ENCODE peak calls at places on chromosome 14, in six cellular contexts. S is brain microvascular endothelial cell, X is hepatocyte, K is fibroblast of lung, Z is bronchial epithelial cell, W is thoracic aorta. Y is an unnamed sample. For H3K27me3, the result is how much of the 10 kb centered on the place peaks cover.

GRCh38 chr14:23520899-23521521 is 30.6 kb downstream of the ZFHX2 start:
- DNase-seq in S (no peak), X (no peak), K (no peak), Z (no peak), W (no peak), Y (no peak)

GRCh38 chr14:70032447-70032846 is 153.2 kb downstream of the SMOC1 start:
- DNase-seq in S (no peak), X (no peak), K (no peak), Z (peak), W (no peak), Y (peak)

GRCh38 chr14:80973918-80974317 is 18.5 kb downstream of the TSHR start:
- DNase-seq in S (no peak), X (no peak), K (no peak), Z (no peak), W (no peak), Y (no peak)

GRCh38 chr14:95382747-95383146 is 63.0 kb upstream of the CLMN start:
- DNase-seq in S (no peak), X (no peak), K (no peak), Z (no peak), W (no peak), Y (no peak)

GRCh38 chr14:103185051-103186027 is 62.1 kb downstream of the TNFAIP2 start:
- DNase-seq in S (no peak), X (peak), K (peak), Z (peak), W (no peak), Y (no peak)

GRCh38 chr14:30298266-30298795 is 260.6 kb upstream of the G2E3 start:
- DNase-seq in S (no peak), X (no peak), K (no peak), Z (peak), W (no peak), Y (no peak)

GRCh38 chr14:33794791-33795300 is 156.0 kb downstream of the EGLN3 start:
- DNase-seq in S (no peak), X (no peak), K (no peak), Z (peak), W (no peak), Y (no peak)

GRCh38 chr14:99036594-99037293 is 235.3 kb downstream of the BCL11B start:
- DNase-seq in S (no peak), X (no peak), K (no peak), Z (no peak), W (no peak), Y (no peak)

GRCh38 chr14:65226824-65227604 is 124.7 kb upstream of the MAX start:
- DNase-seq in S (no peak), X (peak), K (peak), Z (peak), W (no peak), Y (peak)

GRCh38 chr14:87529081-87529480 is 463.9 kb downstream of the GALC start:
- DNase-seq in S (no peak), X (no peak), K (no peak), Z (no peak), W (no peak), Y (no peak)

GRCh38 chr14:69803753-69804152 is 6.7 kb upstream of the SLC10A1 start:
- DNase-seq in S (no peak), X (no peak), K (no peak), Z (peak), W (no peak), Y (no peak)

GRCh38 chr14:35576260-35576659 is 42.3 kb downstream of the INSM2 start:
- DNase-seq in S (peak), X (peak), K (no peak), Z (peak), W (no peak), Y (no peak)

DNA sequence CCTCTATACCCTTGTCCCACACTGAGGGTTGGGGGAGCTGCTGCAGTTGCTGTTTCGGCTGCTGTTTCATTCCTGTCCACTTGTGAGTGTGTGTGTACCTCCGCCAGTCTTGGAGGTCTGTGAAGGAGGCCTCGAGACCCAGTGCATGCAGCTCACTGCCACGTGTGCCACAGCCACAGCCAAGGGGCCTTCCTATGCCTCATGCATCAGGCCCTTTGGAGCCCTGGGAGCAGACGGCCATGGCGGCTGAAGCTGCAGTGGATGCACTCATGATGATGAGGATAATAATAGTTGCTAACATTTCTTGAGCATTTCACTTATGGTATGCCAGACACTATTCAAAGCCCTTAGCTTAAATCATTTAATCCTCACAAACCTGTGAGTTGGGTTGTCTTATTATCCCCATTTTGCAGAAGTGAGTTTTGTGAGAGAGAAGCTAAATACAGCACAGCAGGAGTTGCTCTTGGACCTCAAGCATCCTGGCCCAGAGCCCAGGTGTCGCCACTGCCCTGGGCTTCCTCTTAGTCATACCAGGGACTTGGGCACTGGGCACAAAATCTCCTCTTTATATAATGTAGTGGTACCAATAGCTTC is 156.6 kb downstream of the PRKCH start:
- DNase-seq in S (peak), X (no peak), K (peak), Z (no peak), W (no peak), Y (no peak)
- H3K4me3 ChIP-seq in S (no peak), X (no peak), K (no peak), Z (no peak), W (peak), Y (no peak)

GRCh38 chr14:96586921-96587822 is 85.0 kb downstream of the PAPOLA start:
- DNase-seq in S (no peak), X (no peak), K (peak), Z (no peak), W (no peak), Y (no peak)
- H3K27me3 ChIP-seq in S (under half), X (under half), K (under half), Z (under half), W (under half), Y (under half)

DNA sequence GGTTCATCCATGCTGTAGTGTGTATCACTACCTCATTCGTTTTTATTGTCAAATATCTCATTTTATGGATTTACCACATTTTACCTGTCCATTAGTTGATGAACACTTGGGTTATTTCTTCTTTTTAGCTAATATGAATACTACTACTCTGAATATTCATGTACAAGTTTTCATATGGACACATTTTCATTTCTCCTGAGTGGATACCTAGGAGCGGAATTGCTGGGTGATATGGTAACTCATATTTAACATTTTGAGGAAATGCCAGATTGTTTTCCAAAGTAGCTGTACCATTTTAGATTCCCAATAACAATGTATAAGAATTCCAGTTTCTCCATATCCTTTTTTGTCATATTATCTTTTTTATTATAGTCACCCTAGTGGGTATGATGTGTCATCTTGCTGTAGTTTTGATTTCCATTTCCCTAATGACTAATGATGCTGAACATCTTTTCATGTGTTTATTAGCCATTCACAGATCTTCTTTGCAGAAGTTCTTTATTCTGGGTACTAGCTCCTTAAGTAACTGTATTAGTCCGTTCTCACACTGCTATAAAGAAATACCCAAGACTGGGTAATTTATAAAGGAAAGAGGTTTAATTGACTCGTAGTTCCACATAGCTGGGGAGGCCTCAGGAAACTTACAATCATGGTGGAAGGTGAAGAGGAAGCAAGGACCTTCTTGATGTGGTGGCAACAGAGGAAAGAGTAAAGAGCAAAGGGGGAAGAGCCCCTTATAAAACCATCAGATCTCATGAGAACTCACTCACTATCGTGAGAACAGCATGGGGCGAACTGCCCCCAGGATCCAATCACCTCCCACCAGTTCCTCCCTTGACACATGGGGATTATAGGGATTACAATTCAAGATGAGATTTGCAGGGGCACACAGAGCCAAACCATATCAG is 11.9 kb downstream of the NRDE2 start:
- DNase-seq in S (no peak), X (no peak), K (no peak), Z (no peak), W (no peak), Y (no peak)
- H3K4me3 ChIP-seq in S (no peak), X (no peak), K (no peak), Z (no peak), W (no peak), Y (no peak)

GRCh38 chr14:67525389-67525788 is 7.7 kb upstream of the PLEKHH1 start:
- DNase-seq in S (no peak), X (no peak), K (no peak), Z (no peak), W (no peak), Y (no peak)
- H3K27me3 ChIP-seq in S (under half), X (under half), K (under half), Z (under half), W (under half), Y (under half)

GRCh38 chr14:54567634-54568561 is 970 bp downstream of the SAMD4A start:
- DNase-seq in S (peak), X (peak), K (peak), Z (peak), W (no peak), Y (peak)

GRCh38 chr14:54567224-54567633 is 301 bp downstream of the SAMD4A start:
- DNase-seq in S (no peak), X (peak), K (no peak), Z (no peak), W (no peak), Y (peak)

GRCh38 chr14:54570047-54570446 is 3.1 kb downstream of the SAMD4A start:
- DNase-seq in S (no peak), X (no peak), K (no peak), Z (no peak), W (no peak), Y (no peak)

GRCh38 chr14:54570651-54571415 is 3.9 kb downstream of the SAMD4A start:
- DNase-seq in S (peak), X (no peak), K (peak), Z (peak), W (no peak), Y (no peak)

DNA sequence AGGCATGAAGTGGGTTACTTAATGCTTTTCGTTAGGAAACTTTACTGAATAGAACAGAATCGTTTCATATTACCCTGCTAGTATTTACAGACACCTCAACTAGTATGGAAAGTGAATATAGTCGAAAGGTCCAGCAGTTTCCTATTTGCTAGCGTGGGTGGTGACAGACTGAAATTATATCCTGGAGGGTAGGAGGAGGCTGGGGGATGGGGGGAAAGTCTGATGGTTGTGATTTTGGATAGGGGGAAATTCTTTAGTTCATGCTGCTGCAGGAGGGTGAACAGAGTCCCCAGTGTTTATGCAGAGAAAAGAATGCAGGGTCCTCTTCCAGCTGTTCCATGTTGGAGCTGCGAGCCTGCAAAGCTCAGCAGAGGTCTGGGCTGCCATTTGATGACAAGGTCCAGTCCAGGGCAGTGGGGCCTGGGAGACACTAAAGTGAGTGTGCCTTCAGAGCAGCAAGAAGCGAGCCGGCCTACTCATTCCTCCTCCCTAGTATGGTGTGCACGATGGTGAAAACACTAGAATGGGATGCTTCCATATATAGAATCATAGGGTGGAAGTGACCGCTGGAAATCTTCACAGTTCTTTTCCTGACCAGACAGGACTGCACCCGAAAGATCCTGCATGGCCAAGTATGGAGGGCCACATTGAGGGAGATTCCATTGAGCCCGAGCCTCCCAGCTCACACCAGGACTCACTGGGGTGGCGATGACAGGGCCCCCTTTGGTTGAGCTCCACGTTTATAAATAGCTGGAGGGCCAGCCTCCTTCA is 2.1 kb downstream of the SAMD4A start:
- DNase-seq in S (peak), X (peak), K (peak), Z (no peak), W (no peak), Y (no peak)
- H3K4me3 ChIP-seq in S (peak), X (peak), K (peak), Z (no peak), W (peak), Y (no peak)

DNA sequence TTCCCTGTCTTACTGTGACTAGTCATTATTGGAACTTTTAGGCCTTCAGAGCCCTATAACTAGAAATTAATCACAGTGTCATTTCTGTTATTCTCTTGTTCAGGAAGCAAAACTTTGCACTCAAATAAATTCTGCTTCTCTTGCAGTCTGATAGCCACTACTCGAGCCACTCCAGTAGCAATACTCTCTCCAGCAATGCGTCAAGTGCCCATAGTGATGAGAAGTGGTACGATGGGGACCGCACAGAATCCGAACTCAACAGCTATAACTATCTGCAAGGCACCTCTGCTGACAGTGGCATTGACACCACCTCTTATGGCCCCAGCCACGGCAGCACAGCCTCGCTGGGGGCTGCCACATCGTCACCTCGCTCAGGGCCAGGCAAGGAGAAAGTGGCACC is 223.2 kb upstream of the RGS6 start:
- DNase-seq in S (no peak), X (no peak), K (no peak), Z (no peak), W (no peak), Y (no peak)
- H3K27me3 ChIP-seq in S (under half), X (under half), K (under half), Z (under half), W (under half), Y (under half)

GRCh38 chr14:79278798-79279644 is 932.3 kb downstream of the DIO2 start:
- DNase-seq in S (peak), X (peak), K (peak), Z (peak), W (peak), Y (peak)
- H3K4me3 ChIP-seq in S (peak), X (peak), K (peak), Z (peak), W (peak), Y (peak)